ENCODE peak calls at places on chromosomes 1 and 21, in ten cellular contexts. V is B cell; B is tibial artery; R is heart right ventricle; C is left ventricle myocardium inferior; T is CD4-positive, alpha-beta T cell; A is Calu3; K is AG04450; Z is astrocyte; L is cardiac muscle cell. S is an unnamed sample.
A peak's percentile ranks its signal among the peaks of the same experiment; 100 is the strongest.

GRCh38 chr1:151814426-151814825 is 9.2 kb upstream of the LINGO4 start:
- DNase-seq in V (peak; percentile 14), B (no peak), R (no peak), C (no peak), T (no peak), A (no peak), K (no peak), Z (no peak), L (no peak), S (no peak)

GRCh38 chr21:36079010-36079649 is 9.3 kb downstream of the CBR1 start:
- DNase-seq in V (no peak), B (peak; percentile 52), R (no peak), C (no peak), T (peak; percentile 3), A (no peak), K (no peak), Z (no peak), L (no peak), S (no peak)

GRCh38 chr1:197921235-197922069 is 4.3 kb downstream of the LHX9 start:
- DNase-seq in V (no peak), B (no peak), R (no peak), C (no peak), T (no peak), A (no peak), K (no peak), Z (no peak), L (no peak), S (no peak)

GRCh38 chr1:241551759-241552638 is 19.8 kb downstream of the KMO start:
- DNase-seq in V (peak; percentile 91), B (peak; percentile 65), R (peak; percentile 17), C (peak; percentile 15), T (peak; percentile 6), A (no peak), K (no peak), Z (no peak), L (peak; percentile 57), S (no peak)

GRCh38 chr1:19398309-19398760 is 86.2 kb downstream of the SLC66A1 start:
- DNase-seq in V (no peak), B (no peak), R (no peak), C (no peak), T (no peak), A (no peak), K (peak; percentile 90), Z (peak; percentile 100), L (peak; percentile 94), S (no peak)

GRCh38 chr1:89725016-89725380 is 92.1 kb downstream of the LRRC8C start:
- DNase-seq in V (no peak), B (no peak), R (no peak), C (peak; percentile 41), T (no peak), A (no peak), K (peak; percentile 81), Z (peak; percentile 76), L (peak; percentile 74), S (no peak)

GRCh38 chr1:5506634-5507033 is 485.6 kb downstream of the NPHP4 start:
- DNase-seq in V (peak; percentile 28), B (no peak), R (no peak), C (no peak), T (no peak), A (no peak), K (no peak), Z (no peak), L (no peak), S (no peak)

GRCh38 chr1:175663991-175664390 is 79.4 kb downstream of the TNR start:
- DNase-seq in V (no peak), B (no peak), R (no peak), C (no peak), T (no peak), A (no peak), K (no peak), Z (no peak), L (no peak), S (no peak)

DNA sequence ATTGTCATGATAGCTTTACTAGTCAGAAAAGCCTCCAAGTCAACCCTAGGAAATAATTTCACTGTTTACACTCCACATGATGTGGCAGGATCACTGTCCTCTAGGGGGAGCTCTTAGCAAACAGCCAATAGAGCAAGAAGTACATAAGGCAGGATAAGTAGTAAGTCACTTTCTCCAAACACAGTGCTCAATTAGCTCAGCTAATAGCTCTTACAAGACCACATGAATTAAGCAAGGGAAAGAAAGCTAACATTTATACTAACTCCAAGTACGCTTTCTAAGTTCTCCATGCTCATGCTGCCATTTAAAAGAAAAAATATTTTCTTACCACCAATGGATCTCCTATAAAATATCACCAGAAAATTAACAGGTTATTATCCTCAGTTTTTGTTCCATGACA is 66.9 kb upstream of the LRIF1 start:
- DNase-seq in V (peak; percentile 71), B (peak; percentile 30), R (peak; percentile 10), C (no peak), T (peak; percentile 23), A (peak; percentile 56), K (peak; percentile 18), Z (peak; percentile 22), L (peak; percentile 74), S (peak; percentile 51)
- TF ChIP-seq CTCF in V (peak; percentile 89), B (peak; percentile 22), R (peak; percentile 22), C (peak; percentile 74), T (peak; percentile 96), A (peak; percentile 35), K (peak; percentile 92), Z (peak; percentile 83), L (peak; percentile 90), S (peak; percentile 77)

GRCh38 chr21:37253991-37254390 is 13.1 kb downstream of the VPS26C start:
- DNase-seq in V (no peak), B (no peak), R (no peak), C (no peak), T (no peak), A (no peak), K (peak; percentile 30), Z (peak; percentile 17), L (no peak), S (no peak)

GRCh38 chr21:37259426-37259825 is 7.7 kb downstream of the VPS26C start:
- DNase-seq in V (no peak), B (no peak), R (no peak), C (no peak), T (no peak), A (no peak), K (no peak), Z (no peak), L (no peak), S (no peak)

GRCh38 chr21:37257967-37258877 is 8.9 kb downstream of the VPS26C start:
- DNase-seq in V (peak; percentile 67), B (no peak), R (peak; percentile 55), C (peak; percentile 58), T (peak; percentile 59), A (peak; percentile 63), K (no peak), Z (peak; percentile 34), L (peak; percentile 66), S (peak; percentile 49)

GRCh38 chr21:37257526-37257966 is 9.6 kb downstream of the VPS26C start:
- DNase-seq in V (no peak), B (no peak), R (peak; percentile 21), C (peak; percentile 23), T (no peak), A (peak; percentile 21), K (no peak), Z (peak; percentile 24), L (peak; percentile 51), S (peak; percentile 23)
- TF ChIP-seq CTCF in V (no peak), B (no peak), R (no peak), C (no peak), T (no peak), A (no peak), K (no peak), Z (no peak), L (no peak), S (no peak)

GRCh38 chr1:32705516-32705915 is 2.9 kb upstream of the SYNC start:
- DNase-seq in V (no peak), B (no peak), R (no peak), C (no peak), T (no peak), A (no peak), K (no peak), Z (no peak), L (no peak), S (no peak)

GRCh38 chr1:32713081-32713480 is 10.5 kb upstream of the SYNC start:
- DNase-seq in V (no peak), B (no peak), R (no peak), C (no peak), T (no peak), A (no peak), K (no peak), Z (no peak), L (no peak), S (no peak)

GRCh38 chr1:32706491-32706890 is 3.9 kb upstream of the SYNC start:
- DNase-seq in V (no peak), B (no peak), R (no peak), C (no peak), T (no peak), A (no peak), K (no peak), Z (no peak), L (no peak), S (no peak)

GRCh38 chr1:32714277-32714676 is 11.7 kb upstream of the SYNC start:
- DNase-seq in V (no peak), B (no peak), R (no peak), C (no peak), T (no peak), A (no peak), K (no peak), Z (no peak), L (no peak), S (no peak)

DNA sequence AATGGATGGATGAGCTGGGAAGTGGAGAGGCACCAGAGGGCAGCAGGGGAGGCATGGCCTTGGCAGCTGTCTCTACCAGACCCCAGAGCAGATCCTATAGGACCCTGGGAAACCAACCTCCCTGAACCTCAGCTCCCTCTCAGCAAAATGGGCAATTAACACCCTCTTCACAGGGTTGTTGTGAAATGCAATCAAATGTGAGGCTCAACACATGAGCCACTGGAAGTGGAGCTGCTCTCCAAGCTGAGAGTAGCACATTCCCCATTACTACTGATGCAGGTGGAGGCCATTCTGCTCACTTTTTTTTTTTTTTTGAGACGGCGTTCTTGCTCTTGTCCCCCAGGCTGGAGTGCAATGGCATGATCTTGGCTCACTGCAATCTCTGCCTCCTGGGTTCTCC is 6.5 kb upstream of the SYNC start:
- DNase-seq in V (no peak), B (no peak), R (no peak), C (no peak), T (no peak), A (no peak), K (no peak), Z (no peak), L (no peak), S (no peak)
- TF ChIP-seq CTCF in V (no peak), B (no peak), R (no peak), C (no peak), T (no peak), A (no peak), K (no peak), Z (no peak), L (no peak), S (no peak)

GRCh38 chr1:222930097-222930496 is 115.3 kb downstream of the DISP1 start:
- DNase-seq in V (no peak), B (no peak), R (no peak), C (no peak), T (no peak), A (no peak), K (no peak), Z (no peak), L (no peak), S (no peak)

GRCh38 chr1:222924140-222924706 is 109.4 kb downstream of the DISP1 start:
- DNase-seq in V (no peak), B (no peak), R (no peak), C (no peak), T (no peak), A (no peak), K (no peak), Z (no peak), L (no peak), S (no peak)

GRCh38 chr1:222926566-222926965 is 111.7 kb downstream of the DISP1 start:
- DNase-seq in V (no peak), B (no peak), R (no peak), C (no peak), T (no peak), A (no peak), K (peak; percentile 45), Z (peak; percentile 82), L (peak; percentile 57), S (no peak)

GRCh38 chr1:222931018-222931417 is 116.2 kb downstream of the DISP1 start:
- DNase-seq in V (no peak), B (no peak), R (no peak), C (no peak), T (no peak), A (no peak), K (no peak), Z (peak; percentile 62), L (peak; percentile 47), S (no peak)

DNA sequence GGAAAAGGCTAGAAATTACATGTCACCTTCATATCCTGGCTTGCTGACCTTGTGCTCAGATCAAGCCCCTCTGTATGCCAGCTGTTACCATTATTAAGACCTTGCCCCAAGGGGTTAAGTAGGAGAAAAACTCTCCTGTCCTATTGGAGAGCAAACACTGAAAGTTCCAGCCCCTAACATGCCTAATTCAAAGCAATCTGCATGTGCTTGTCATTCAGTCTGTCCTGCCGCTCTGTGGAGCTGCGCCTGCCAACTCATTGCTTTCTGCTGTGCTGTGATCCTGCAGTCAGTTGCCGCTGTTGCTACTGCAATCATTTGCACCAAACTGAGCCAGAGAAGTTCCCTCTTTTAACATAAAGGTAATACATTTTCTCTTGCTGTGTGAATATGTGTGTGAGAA is 113.4 kb downstream of the DISP1 start:
- DNase-seq in V (no peak), B (peak; percentile 40), R (peak; percentile 65), C (peak; percentile 69), T (no peak), A (no peak), K (no peak), Z (peak; percentile 29), L (peak; percentile 73), S (peak; percentile 44)
- TF ChIP-seq CTCF in V (no peak), B (no peak), R (no peak), C (peak; percentile 19), T (no peak), A (no peak), K (no peak), Z (no peak), L (no peak), S (no peak)